ENCODE peak calls at places on chromosomes 3 and 15, in seven cellular contexts. One of them, this sample, is unnamed.

GRCh38 chr15:38671675-38672141 is 107.1 kb upstream of the RASGRP1 start:
- DNase-seq in SK-N-SH: peak
- DNase-seq in GM19239: no peak
- DNase-seq in endothelial cell: no peak
- DNase-seq in HT-29: no peak
- DNase-seq in sigmoid colon: no peak
- DNase-seq in HEK293T: no peak
- DNase-seq in this sample: no peak

GRCh38 chr3:64088408-64089136 is 65.3 kb upstream of the PSMD6 start:
- DNase-seq in SK-N-SH: no peak
- DNase-seq in GM19239: no peak
- DNase-seq in endothelial cell: no peak
- DNase-seq in HT-29: no peak
- DNase-seq in sigmoid colon: no peak
- DNase-seq in HEK293T: no peak
- DNase-seq in this sample: no peak

GRCh38 chr3:104286645-104287044 is 1080.1 kb upstream of the ALCAM start:
- DNase-seq in SK-N-SH: no peak
- DNase-seq in GM19239: no peak
- DNase-seq in endothelial cell: no peak
- DNase-seq in HT-29: no peak
- DNase-seq in sigmoid colon: no peak
- DNase-seq in HEK293T: no peak
- DNase-seq in this sample: no peak

GRCh38 chr15:86691091-86691490 is 611.4 kb downstream of the AGBL1 start:
- DNase-seq in SK-N-SH: no peak
- DNase-seq in GM19239: no peak
- DNase-seq in endothelial cell: no peak
- DNase-seq in HT-29: no peak
- DNase-seq in sigmoid colon: no peak
- DNase-seq in HEK293T: no peak
- DNase-seq in this sample: no peak

GRCh38 chr3:37457392-37458065 is 283.1 kb upstream of the LRRFIP2 start:
- DNase-seq in SK-N-SH: no peak
- DNase-seq in GM19239: no peak
- DNase-seq in endothelial cell: peak
- DNase-seq in HT-29: no peak
- DNase-seq in sigmoid colon: no peak
- DNase-seq in HEK293T: no peak
- DNase-seq in this sample: no peak

GRCh38 chr3:100653731-100654309 is 44.4 kb downstream of the ADGRG7 start:
- DNase-seq in SK-N-SH: no peak
- DNase-seq in GM19239: no peak
- DNase-seq in endothelial cell: no peak
- DNase-seq in HT-29: no peak
- DNase-seq in sigmoid colon: no peak
- DNase-seq in HEK293T: no peak
- DNase-seq in this sample: no peak

GRCh38 chr3:155302476-155302875 is 9.0 kb upstream of the STRIT1 start:
- DNase-seq in SK-N-SH: no peak
- DNase-seq in GM19239: no peak
- DNase-seq in endothelial cell: no peak
- DNase-seq in HT-29: peak
- DNase-seq in sigmoid colon: no peak
- DNase-seq in HEK293T: no peak
- DNase-seq in this sample: no peak

GRCh38 chr15:35748105-35748504 is 202.1 kb upstream of the DPH6 start:
- DNase-seq in SK-N-SH: no peak
- DNase-seq in GM19239: no peak
- DNase-seq in endothelial cell: no peak
- DNase-seq in HT-29: no peak
- DNase-seq in sigmoid colon: no peak
- DNase-seq in HEK293T: no peak
- DNase-seq in this sample: no peak

GRCh38 chr15:40873625-40874561 is at the start of gene RHOV:
- DNase-seq in SK-N-SH: peak
- DNase-seq in GM19239: peak
- DNase-seq in endothelial cell: peak
- DNase-seq in HT-29: peak
- DNase-seq in sigmoid colon: peak
- DNase-seq in HEK293T: peak
- DNase-seq in this sample: peak

GRCh38 chr3:11477286-11477935 is 166.3 kb downstream of the VGLL4 start:
- DNase-seq in SK-N-SH: no peak
- DNase-seq in GM19239: no peak
- DNase-seq in endothelial cell: peak
- DNase-seq in HT-29: peak
- DNase-seq in sigmoid colon: peak
- DNase-seq in HEK293T: no peak
- DNase-seq in this sample: no peak

This sample was measured in pancreas.